ENCODE peak calls at places on chromosome 13, in eight cellular contexts. M is lower lobe of right lung; Q is foreskin fibroblast; L is adrenal gland; K is cardiac fibroblast; R is CD8-positive, alpha-beta T cell; N is astrocyte of the spinal cord; U is heart right ventricle. S is an unnamed sample.
A peak's percentile ranks its signal among the peaks of the same experiment; 100 is the strongest.

GRCh38 chr13:74554581-74555290 is 420.5 kb upstream of the KLF12 start:
- DNase-seq in M (no peak), Q (no peak), L (no peak), K (no peak), R (no peak), N (no peak), U (no peak), S (no peak)

GRCh38 chr13:41457589-41458186 is 338 bp downstream of the RGCC start:
- DNase-seq in M (peak; percentile 62), Q (no peak), L (no peak), K (no peak), R (peak; percentile 36), N (no peak), U (peak; percentile 22), S (no peak)

GRCh38 chr13:44576396-44577235 is 486 bp upstream of the TSC22D1 start:
- DNase-seq in M (peak; percentile 52), Q (no peak), L (no peak), K (no peak), R (peak; percentile 29), N (no peak), U (no peak), S (no peak)

GRCh38 chr13:113489549-113490495 is 689 bp downstream of the DCUN1D2 start:
- DNase-seq in M (peak; percentile 60), Q (peak; percentile 41), L (peak; percentile 29), K (peak; percentile 48), R (no peak), N (peak; percentile 39), U (no peak), S (no peak)

GRCh38 chr13:75326173-75327131 is 155.5 kb downstream of the TBC1D4 start:
- DNase-seq in M (no peak), Q (no peak), L (peak; percentile 31), K (peak; percentile 66), R (peak; percentile 51), N (peak; percentile 44), U (no peak), S (no peak)

GRCh38 chr13:93959796-93960533 is 519.5 kb downstream of the DCT start:
- DNase-seq in M (no peak), Q (peak; percentile 10), L (no peak), K (peak; percentile 9), R (no peak), N (no peak), U (no peak), S (no peak)

GRCh38 chr13:59835569-59835968 is 328.2 kb downstream of the DIAPH3 start:
- DNase-seq in M (no peak), Q (no peak), L (no peak), K (no peak), R (no peak), N (no peak), U (no peak), S (no peak)

GRCh38 chr13:76000131-76000530 is 364.0 kb downstream of the LMO7 start:
- DNase-seq in M (no peak), Q (no peak), L (no peak), K (no peak), R (no peak), N (no peak), U (no peak), S (no peak)

GRCh38 chr13:113216165-113217056 is 7.0 kb downstream of the CUL4A start:
- DNase-seq in M (peak; percentile 71), Q (peak; percentile 81), L (peak; percentile 79), K (peak; percentile 69), R (no peak), N (peak; percentile 86), U (no peak), S (no peak)

GRCh38 chr13:24112791-24113190 is 47.7 kb upstream of the SPATA13 start:
- DNase-seq in M (no peak), Q (no peak), L (no peak), K (peak; percentile 33), R (no peak), N (peak; percentile 63), U (no peak), S (no peak)

GRCh38 chr13:89363144-89363543 is 1692.0 kb downstream of the SLITRK5 start:
- DNase-seq in M (no peak), Q (no peak), L (no peak), K (no peak), R (no peak), N (no peak), U (no peak), S (no peak)

GRCh38 chr13:44368599-44369368 is 4.8 kb upstream of the SERP2 start:
- DNase-seq in M (no peak), Q (no peak), L (no peak), K (no peak), R (no peak), N (no peak), U (no peak), S (no peak)

DNA sequence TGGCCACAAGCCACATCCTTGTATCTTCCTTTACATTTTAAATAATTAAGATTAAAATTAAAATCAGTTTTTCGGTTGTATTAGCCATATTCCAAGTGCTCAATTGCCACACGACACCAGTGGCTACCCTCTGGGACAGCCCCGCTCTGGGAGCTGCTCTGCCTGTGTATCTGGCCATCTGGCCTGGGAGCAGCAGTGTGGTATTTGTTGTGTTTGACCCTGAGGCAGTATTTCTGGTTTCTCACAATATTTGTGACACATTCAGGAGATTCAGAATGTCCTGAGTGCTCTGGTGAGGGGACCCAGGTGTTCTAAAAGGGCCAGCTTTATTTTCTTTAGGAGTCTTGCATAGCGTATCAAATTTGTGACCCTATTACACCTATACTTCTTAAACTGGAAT is 179.0 kb downstream of the SUCLA2 start:
- DNase-seq in M (no peak), Q (no peak), L (no peak), K (no peak), R (no peak), N (no peak), U (no peak), S (no peak)
- TF ChIP-seq CTCF in M (no peak), Q (no peak), L (no peak), K (no peak), R (no peak), N (no peak), U (no peak), S (no peak)

GRCh38 chr13:46654956-46655726 is 102.2 kb downstream of the LRCH1 start:
- DNase-seq in M (no peak), Q (no peak), L (no peak), K (peak; percentile 59), R (no peak), N (no peak), U (no peak), S (no peak)
- H3K4me3 ChIP-seq in M (no peak overlapping the region), Q (no peak overlapping the region), L (no peak overlapping the region), K (no peak overlapping the region), R (no peak overlapping the region), N (no peak overlapping the region), U (peak overlapping the region; percentile 13), S (no peak overlapping the region)

GRCh38 chr13:78136966-78137365 is 218.3 kb upstream of the EDNRB start:
- DNase-seq in M (no peak), Q (no peak), L (no peak), K (no peak), R (no peak), N (no peak), U (no peak), S (no peak)

GRCh38 chr13:78137404-78138142 is 218.9 kb upstream of the EDNRB start:
- DNase-seq in M (no peak), Q (peak; percentile 32), L (peak; percentile 16), K (peak; percentile 79), R (no peak), N (peak; percentile 75), U (no peak), S (peak; percentile 20)

GRCh38 chr13:78129850-78130249 is 211.2 kb upstream of the EDNRB start:
- DNase-seq in M (no peak), Q (no peak), L (no peak), K (no peak), R (no peak), N (no peak), U (no peak), S (no peak)

GRCh38 chr13:78133511-78133910 is 214.9 kb upstream of the EDNRB start:
- DNase-seq in M (no peak), Q (no peak), L (no peak), K (no peak), R (no peak), N (no peak), U (no peak), S (no peak)

DNA sequence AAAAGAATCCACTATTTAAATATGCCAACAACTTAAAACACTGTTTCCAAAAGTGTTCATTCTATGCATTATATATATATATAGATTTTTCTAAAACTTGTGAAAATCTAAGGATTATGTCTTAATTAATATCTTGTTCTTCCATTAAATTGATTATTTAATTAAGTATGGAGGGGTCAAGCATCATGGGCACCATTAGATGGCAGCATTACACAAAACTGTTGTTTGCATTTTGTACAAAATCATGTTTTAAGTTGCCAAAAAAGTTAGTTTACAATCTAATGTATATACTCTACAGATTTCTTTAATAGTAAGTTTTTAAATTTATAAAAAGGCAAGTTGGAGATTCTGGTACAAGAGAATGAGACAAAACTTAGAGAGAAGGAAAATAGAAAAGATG is 213.2 kb upstream of the EDNRB start:
- DNase-seq in M (no peak), Q (no peak), L (no peak), K (peak; percentile 32), R (no peak), N (no peak), U (no peak), S (no peak)
- TF ChIP-seq CTCF in M (no peak), Q (peak; percentile 35), L (no peak), K (peak; percentile 33), R (no peak), N (peak; percentile 46), U (no peak), S (peak; percentile 19)

GRCh38 chr13:70668983-70669382 is 560.7 kb upstream of the KLHL1 start:
- DNase-seq in M (no peak), Q (no peak), L (no peak), K (peak; percentile 1), R (no peak), N (no peak), U (no peak), S (no peak)
- H3K4me3 ChIP-seq in M (no peak overlapping the region), Q (no peak overlapping the region), L (no peak overlapping the region), K (no peak overlapping the region), R (no peak overlapping the region), N (no peak overlapping the region), U (no peak overlapping the region), S (no peak overlapping the region)

DNA sequence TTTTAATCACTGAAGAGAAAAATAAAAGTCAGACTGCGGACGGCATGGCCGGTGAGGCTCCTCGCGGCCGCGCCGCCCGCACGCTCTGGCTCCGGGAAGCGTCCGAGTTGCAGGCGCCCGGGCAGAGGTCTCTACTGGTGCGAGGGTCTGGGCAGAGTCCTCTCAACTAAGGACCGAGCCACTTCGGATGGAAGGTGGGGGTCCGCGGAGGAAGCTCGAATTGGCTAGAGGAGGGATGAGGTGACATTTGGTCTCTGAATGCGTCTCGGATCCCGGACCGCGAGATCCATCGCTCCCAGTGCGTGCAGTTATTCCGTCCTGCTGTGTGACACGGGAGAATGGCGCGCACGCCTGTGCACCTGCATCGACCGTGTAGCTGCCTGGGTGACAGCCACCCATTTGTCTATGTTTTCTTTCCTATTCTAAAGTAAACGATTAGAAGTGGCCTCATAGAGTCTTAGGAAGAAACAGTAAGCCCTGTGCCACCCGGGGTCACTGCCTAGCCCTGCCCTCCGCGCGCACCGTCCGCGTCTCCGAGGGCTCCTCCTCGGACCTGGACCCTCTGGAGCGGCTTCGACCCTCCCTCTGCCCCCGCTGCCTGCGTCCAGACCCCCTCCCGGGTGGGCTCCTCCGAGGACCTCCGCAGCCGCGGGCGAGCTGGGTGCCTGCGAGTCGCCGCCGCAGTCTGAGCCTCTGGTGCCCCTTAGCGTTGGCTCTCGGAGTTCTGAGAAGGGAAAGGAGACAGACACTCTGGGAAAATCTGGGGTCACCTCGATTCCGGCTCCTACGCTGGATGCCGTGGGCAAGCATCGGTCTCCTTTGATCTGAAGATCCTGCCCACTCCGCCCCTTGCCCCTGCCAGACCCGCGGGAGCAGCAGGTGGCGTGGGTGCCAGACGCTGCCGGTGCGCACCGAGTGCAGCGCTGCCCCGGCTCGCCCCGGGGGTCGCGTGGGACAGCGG is 347.4 kb downstream of the LIG4 start:
- DNase-seq in M (no peak), Q (no peak), L (no peak), K (peak; percentile 29), R (no peak), N (peak; percentile 52), U (peak; percentile 6), S (no peak)
- TF ChIP-seq CTCF in M (peak; percentile 15), Q (peak; percentile 12), L (no peak), K (peak; percentile 33), R (no peak), N (peak; percentile 68), U (no peak), S (peak; percentile 84)

S was measured in AG09309.